ENCODE peak calls at places on chromosomes 12 and 14, in six cellular contexts. R, T, P, X, C and Y are unnamed samples.

GRCh38 chr12:53050426-53051057 is 677 bp downstream of the TNS2 start:
- DNase-seq in R (no peak), P (no peak), T (no peak), C (no peak), X (no peak), Y (no peak)

GRCh38 chr12:10612954-10613333 is 465 bp downstream of the MAGOHB start:
- DNase-seq in X (no peak), C (peak; percentile 26), T (peak; percentile 13), R (no peak), P (no peak), Y (no peak)

GRCh38 chr14:62269204-62269603 is 507.0 kb downstream of the SNAPC1 start:
- DNase-seq in R (no peak), T (no peak), X (no peak), C (no peak), P (peak; percentile 25), Y (no peak)

GRCh38 chr12:117182866-117183265 is 7.4 kb downstream of the FBXO21 start:
- DNase-seq in X (no peak), R (peak; percentile 33), P (no peak), C (no peak), T (no peak), Y (no peak)

GRCh38 chr14:51445001-51445390 is 204.9 kb downstream of the TMX1 start:
- DNase-seq in T (no peak), P (no peak), X (no peak), R (no peak), C (no peak), Y (no peak)

GRCh38 chr14:61736751-61737150 is 25.5 kb upstream of the SNAPC1 start:
- DNase-seq in C (no peak), R (no peak), P (peak; percentile 37), T (no peak), X (no peak), Y (no peak)

GRCh38 chr14:30005114-30005698 is 77.6 kb upstream of the PRKD1 start:
- DNase-seq in R (peak; percentile 62), C (peak; percentile 6), P (peak; percentile 89), X (no peak), T (peak; percentile 43), Y (peak; percentile 18)

GRCh38 chr12:42960087-42960527 is 370.6 kb upstream of the PRICKLE1 start:
- DNase-seq in R (no peak), T (no peak), C (no peak), X (no peak), P (peak; percentile 2), Y (peak; percentile 7)

GRCh38 chr14:21734457-21735074 is 60.9 kb upstream of the OR4E1 start:
- DNase-seq in R (peak; percentile 75), P (peak; percentile 39), X (peak; percentile 12), C (peak; percentile 23), T (peak; percentile 48), Y (peak; percentile 2)

GRCh38 chr14:50388256-50388931 is 8.3 kb downstream of the CDKL1 start:
- DNase-seq in P (no peak), X (no peak), R (no peak), C (no peak), T (peak; percentile 38), Y (no peak)

GRCh38 chr12:129312048-129312447 is 458.8 kb downstream of the GLT1D1 start:
- DNase-seq in C (no peak), T (no peak), R (no peak), X (no peak), P (no peak), Y (no peak)

GRCh38 chr12:120361506-120362208 is 7.3 kb downstream of the MSI1 start:
- DNase-seq in T (no peak), P (peak; percentile 34), R (no peak), C (peak; percentile 92), X (no peak), Y (no peak)

GRCh38 chr12:106018286-106018685 is 120.5 kb downstream of the NUAK1 start:
- DNase-seq in T (no peak), P (no peak), X (no peak), R (no peak), C (no peak), Y (no peak)

GRCh38 chr12:59973515-59973914 is 377.7 kb downstream of the SLC16A7 start:
- DNase-seq in X (no peak), C (no peak), R (no peak), T (no peak), P (peak; percentile 75), Y (no peak)

GRCh38 chr14:69059658-69060648 is 80.9 kb upstream of the ACTN1 start:
- DNase-seq in R (no peak), X (no peak), T (no peak), C (no peak), P (peak; percentile 99), Y (peak; percentile 67)

GRCh38 chr12:128829870-128830504 is 6.2 kb upstream of the SLC15A4 start:
- DNase-seq in C (no peak), R (no peak), T (no peak), X (peak; percentile 97), P (no peak), Y (no peak)

GRCh38 chr14:103740991-103741689 is 25.5 kb downstream of the ZFYVE21 start:
- DNase-seq in T (no peak), X (no peak), R (no peak), C (no peak), P (peak; percentile 39), Y (no peak)

GRCh38 chr14:94382684-94383663 is 5.4 kb downstream of the SERPINA1 start:
- DNase-seq in P (no peak), C (no peak), X (no peak), R (no peak), T (no peak), Y (no peak)

GRCh38 chr12:30691122-30691879 is 4.4 kb downstream of the IPO8 start:
- DNase-seq in T (peak; percentile 17), C (no peak), P (peak; percentile 85), R (peak; percentile 41), X (no peak), Y (peak; percentile 8)

GRCh38 chr14:85250369-85250768 is 279.6 kb upstream of the FLRT2 start:
- DNase-seq in C (no peak), T (no peak), X (no peak), P (no peak), R (no peak), Y (no peak)

GRCh38 chr12:66693901-66694513 is 15.1 kb upstream of the GRIP1 start:
- DNase-seq in P (peak; percentile 69), X (peak; percentile 23), C (peak; percentile 48), R (peak; percentile 35), T (peak; percentile 47), Y (peak; percentile 80)

GRCh38 chr12:100156731-100157426 is 14.2 kb upstream of the BLTP3B start:
- DNase-seq in C (no peak), T (no peak), X (no peak), R (no peak), P (no peak), Y (no peak)

DNA sequence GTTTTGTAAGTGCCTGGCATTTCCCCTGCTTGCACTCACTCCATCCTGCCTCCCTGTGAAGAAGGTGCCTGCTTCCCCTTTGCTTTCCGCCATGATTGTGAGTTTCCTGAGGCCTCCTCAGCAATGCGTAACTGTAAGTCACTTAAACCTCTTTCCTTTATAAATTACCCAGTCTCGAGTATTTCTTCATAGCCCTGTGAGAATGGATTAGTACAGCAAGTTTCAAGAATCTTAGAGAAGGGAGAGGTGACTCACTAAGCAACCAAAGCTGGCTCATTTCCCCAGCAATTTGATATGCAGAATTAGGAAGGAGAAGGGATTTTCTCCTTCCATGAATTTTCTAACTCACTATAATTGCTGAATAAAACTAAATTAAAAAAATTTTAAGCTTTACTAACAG is 251.0 kb upstream of the FOXG1 start:
- DNase-seq in P (peak; percentile 0), C (no peak), R (no peak), T (no peak), X (no peak), Y (no peak)
- TF ChIP-seq BHLHE40 in P (no peak), C (no peak), R (no peak), T (no peak), X (no peak), Y (no peak)

GRCh38 chr12:93128332-93128707 is 199.2 kb upstream of the EEA1 start:
- DNase-seq in T (no peak), X (no peak), C (no peak), R (no peak), P (no peak), Y (no peak)
- TF ChIP-seq BHLHE40 in T (no peak), X (no peak), C (no peak), R (no peak), P (no peak), Y (no peak)

GRCh38 chr12:72296389-72296788 is 24.2 kb downstream of the TRHDE start:
- DNase-seq in T (no peak), C (no peak), R (no peak), P (peak; percentile 91), X (no peak), Y (peak; percentile 6)
- TF ChIP-seq BHLHE40 in T (no peak), C (no peak), R (no peak), P (no peak), X (no peak), Y (no peak)

DNA sequence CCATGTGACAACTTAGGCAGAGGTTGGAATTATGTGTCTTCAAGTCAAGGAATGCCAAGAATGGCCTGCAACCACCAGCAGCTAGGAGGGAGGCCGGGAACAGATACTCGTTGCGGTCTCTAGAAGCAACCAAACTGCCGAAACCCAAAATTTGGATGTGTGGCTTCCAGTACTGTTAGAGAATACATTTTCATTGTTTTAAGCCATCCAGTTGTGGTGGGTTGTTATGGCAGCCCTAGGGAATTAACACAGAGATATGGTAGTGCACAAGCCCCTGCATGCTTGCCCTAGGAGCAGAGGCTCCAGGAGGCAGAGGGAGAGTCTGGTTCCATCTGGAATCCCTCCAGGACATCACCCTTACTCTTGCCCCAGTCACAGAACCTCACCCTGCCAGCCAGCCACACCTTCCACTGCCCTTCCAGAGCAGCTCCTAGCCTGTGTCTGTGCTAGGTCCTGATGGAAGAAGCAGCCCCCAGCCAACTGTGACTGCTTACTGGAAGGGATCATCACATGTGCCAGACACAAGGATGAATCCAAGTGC is 19.5 kb downstream of the PITPNM2 start:
- DNase-seq in R (no peak), T (no peak), X (no peak), C (no peak), P (no peak), Y (no peak)
- TF ChIP-seq BHLHE40 in R (no peak), T (no peak), X (no peak), C (no peak), P (no peak), Y (no peak)

GRCh38 chr12:111408116-111408440 is 2.4 kb downstream of the SH2B3 start:
- DNase-seq in R (no peak), X (no peak), T (no peak), P (no peak), C (no peak), Y (no peak)

GRCh38 chr12:111410229-111411186 is 4.8 kb downstream of the SH2B3 start:
- DNase-seq in C (no peak), R (no peak), T (no peak), P (no peak), X (no peak), Y (no peak)

GRCh38 chr12:111411187-111411764 is 5.6 kb downstream of the SH2B3 start:
- DNase-seq in T (no peak), C (no peak), X (no peak), R (no peak), P (no peak), Y (no peak)

GRCh38 chr12:111408686-111409402 is 3.1 kb downstream of the SH2B3 start:
- DNase-seq in X (no peak), R (no peak), P (no peak), C (no peak), T (no peak), Y (no peak)

GRCh38 chr12:111409403-111410228 is 3.9 kb downstream of the SH2B3 start:
- DNase-seq in C (peak; percentile 75), P (peak; percentile 67), R (no peak), X (no peak), T (no peak), Y (no peak)
- TF ChIP-seq BHLHE40 in C (peak; percentile 25), P (no peak), R (no peak), X (peak; percentile 12), T (no peak), Y (no peak)